ENCODE peak calls at places on chromosomes 11 and 22, in four cellular contexts. One of them, this sample, is unnamed.

GRCh38 chr11:2803186-2804057 is 82.2 kb downstream of the CDKN1C start:
- DNase-seq in A549: no peak
- DNase-seq in K562: no peak
- DNase-seq in HepG2: no peak
- DNase-seq in this sample: peak; percentile 11

GRCh38 chr11:125679397-125679796 is 1.2 kb downstream of the ACRV1 start:
- DNase-seq in HepG2: no peak
- DNase-seq in K562: peak; percentile 29
- DNase-seq in A549: no peak
- DNase-seq in this sample: no peak

GRCh38 chr11:3195251-3196160 is 23.1 kb downstream of the MRGPRG start:
- DNase-seq in A549: no peak
- DNase-seq in K562: peak; percentile 48
- DNase-seq in HepG2: peak; percentile 20
- DNase-seq in this sample: no peak

GRCh38 chr11:36512016-36512415 is 1.9 kb upstream of the TRAF6 start:
- DNase-seq in K562: no peak
- DNase-seq in A549: no peak
- DNase-seq in HepG2: peak; percentile 58
- DNase-seq in this sample: no peak

GRCh38 chr22:42780070-42780540 is 59.4 kb upstream of the A4GALT start:
- DNase-seq in A549: peak; percentile 93
- DNase-seq in K562: peak; percentile 53
- DNase-seq in HepG2: peak; percentile 87
- DNase-seq in this sample: peak; percentile 42

GRCh38 chr22:18048441-18048898 is 24.1 kb upstream of the MICAL3 start:
- DNase-seq in A549: no peak
- DNase-seq in K562: peak; percentile 35
- DNase-seq in HepG2: no peak
- DNase-seq in this sample: no peak

GRCh38 chr11:92424281-92424680 is 199.7 kb downstream of the FAT3 start:
- DNase-seq in K562: no peak
- DNase-seq in HepG2: no peak
- DNase-seq in A549: no peak
- DNase-seq in this sample: no peak

GRCh38 chr11:43035011-43035564 is 276.7 kb upstream of the API5 start:
- DNase-seq in A549: no peak
- DNase-seq in K562: no peak
- DNase-seq in HepG2: no peak
- DNase-seq in this sample: no peak

GRCh38 chr11:19959210-19959609 is 201.1 kb downstream of the DBX1 start:
- DNase-seq in K562: no peak
- DNase-seq in HepG2: no peak
- DNase-seq in A549: no peak
- DNase-seq in this sample: no peak

GRCh38 chr11:16099501-16099900 is 256.8 kb downstream of the SOX6 start:
- DNase-seq in HepG2: no peak
- DNase-seq in K562: no peak
- DNase-seq in A549: no peak
- DNase-seq in this sample: no peak

GRCh38 chr22:21450858-21451331 is 16.3 kb upstream of the TMEM191C start:
- DNase-seq in K562: no peak
- DNase-seq in HepG2: no peak
- DNase-seq in A549: no peak
- DNase-seq in this sample: peak; percentile 10

GRCh38 chr11:128482512-128483191 is 104.7 kb downstream of the ETS1 start:
- DNase-seq in HepG2: no peak
- DNase-seq in A549: no peak
- DNase-seq in K562: no peak
- DNase-seq in this sample: no peak

GRCh38 chr22:32672542-32672941 is 129.0 kb upstream of the TIMP3 start:
- DNase-seq in K562: no peak
- DNase-seq in A549: no peak
- DNase-seq in HepG2: no peak
- DNase-seq in this sample: no peak

GRCh38 chr11:16338397-16338796 is 17.9 kb downstream of the SOX6 start:
- DNase-seq in K562: no peak
- DNase-seq in A549: no peak
- DNase-seq in HepG2: no peak
- DNase-seq in this sample: no peak

GRCh38 chr11:68139395-68139794 is 18.2 kb upstream of the CHKA start:
- DNase-seq in A549: no peak
- DNase-seq in HepG2: no peak
- DNase-seq in K562: no peak
- DNase-seq in this sample: no peak

GRCh38 chr11:64331569-64332371 is 8.2 kb upstream of the CCDC88B start:
- DNase-seq in A549: peak; percentile 92
- DNase-seq in K562: peak; percentile 73
- DNase-seq in HepG2: peak; percentile 69
- DNase-seq in this sample: peak; percentile 65

GRCh38 chr11:1952806-1953482 is 5.8 kb downstream of the MRPL23 start:
- DNase-seq in HepG2: no peak
- DNase-seq in A549: no peak
- DNase-seq in K562: no peak
- DNase-seq in this sample: no peak

GRCh38 chr22:45645526-45646414 is 25.9 kb upstream of the ATXN10 start:
- DNase-seq in A549: peak; percentile 77
- DNase-seq in HepG2: no peak
- DNase-seq in K562: peak; percentile 78
- DNase-seq in this sample: peak; percentile 86

GRCh38 chr11:64101461-64101860 is 64.5 kb downstream of the MACROD1 start:
- DNase-seq in A549: no peak
- DNase-seq in HepG2: no peak
- DNase-seq in K562: no peak
- DNase-seq in this sample: no peak

GRCh38 chr11:47541070-47541469 is 11.9 kb downstream of the CELF1 start:
- DNase-seq in K562: no peak
- DNase-seq in A549: no peak
- DNase-seq in HepG2: no peak
- DNase-seq in this sample: no peak

GRCh38 chr11:19642759-19643158 is 69.9 kb upstream of the NAV2 start:
- DNase-seq in HepG2: no peak
- DNase-seq in K562: no peak
- DNase-seq in A549: no peak
- DNase-seq in this sample: no peak

GRCh38 chr11:77047007-77047927 is 13.1 kb downstream of the B3GNT6 start:
- DNase-seq in A549: peak; percentile 95
- DNase-seq in K562: peak; percentile 54
- DNase-seq in HepG2: peak; percentile 91
- DNase-seq in this sample: peak; percentile 61

GRCh38 chr22:44352378-44353062 is 39.8 kb upstream of the SHISAL1 start:
- DNase-seq in A549: no peak
- DNase-seq in HepG2: no peak
- DNase-seq in K562: no peak
- DNase-seq in this sample: no peak

GRCh38 chr11:88779551-88779950 is 286.2 kb downstream of the GRM5 start:
- DNase-seq in A549: peak; percentile 16
- DNase-seq in HepG2: peak; percentile 0
- DNase-seq in K562: no peak
- DNase-seq in this sample: no peak

GRCh38 chr11:102451693-102452460 is 688 bp downstream of the TMEM123 start:
- DNase-seq in K562: peak; percentile 69
- DNase-seq in HepG2: peak; percentile 96
- DNase-seq in A549: peak; percentile 57
- DNase-seq in this sample: peak; percentile 55

GRCh38 chr22:48702573-48703264 is 1125.0 kb downstream of the BRD1 start:
- DNase-seq in HepG2: peak; percentile 98
- DNase-seq in A549: no peak
- DNase-seq in K562: no peak
- DNase-seq in this sample: no peak

GRCh38 chr11:12889243-12889642 is 119.9 kb upstream of the RASSF10 start:
- DNase-seq in HepG2: no peak
- DNase-seq in A549: no peak
- DNase-seq in K562: no peak
- DNase-seq in this sample: no peak

GRCh38 chr11:6746086-6746618 is 25.6 kb downstream of the OR2AG2 start:
- DNase-seq in HepG2: no peak
- DNase-seq in A549: no peak
- DNase-seq in K562: no peak
- DNase-seq in this sample: no peak

GRCh38 chr11:13114566-13115465 is 105.7 kb downstream of the RASSF10 start:
- DNase-seq in K562: peak; percentile 73
- DNase-seq in A549: peak; percentile 63
- DNase-seq in HepG2: peak; percentile 94
- DNase-seq in this sample: peak; percentile 66

GRCh38 chr11:117876341-117877119 is at the start of gene FXYD6:
- DNase-seq in K562: peak; percentile 60
- DNase-seq in A549: no peak
- DNase-seq in HepG2: no peak
- DNase-seq in this sample: peak; percentile 71

GRCh38 chr11:77206264-77207018 is 78.4 kb downstream of the MYO7A start:
- DNase-seq in K562: no peak
- DNase-seq in A549: no peak
- DNase-seq in HepG2: no peak
- DNase-seq in this sample: no peak

GRCh38 chr22:28074526-28074925 is 155.5 kb upstream of the PITPNB start:
- DNase-seq in HepG2: no peak
- DNase-seq in K562: no peak
- DNase-seq in A549: no peak
- DNase-seq in this sample: no peak

GRCh38 chr22:48639021-48639795 is 1188.5 kb downstream of the BRD1 start:
- DNase-seq in HepG2: no peak
- DNase-seq in K562: no peak
- DNase-seq in A549: no peak
- DNase-seq in this sample: no peak

GRCh38 chr11:17531818-17532131 is 12.4 kb downstream of the USH1C start:
- DNase-seq in A549: no peak
- DNase-seq in K562: no peak
- DNase-seq in HepG2: peak; percentile 33
- DNase-seq in this sample: no peak

GRCh38 chr11:47002366-47002765 is 65.8 kb downstream of the CSTPP1 start:
- DNase-seq in HepG2: no peak
- DNase-seq in A549: no peak
- DNase-seq in K562: no peak
- DNase-seq in this sample: no peak

GRCh38 chr22:45163074-45163416 is 680 bp upstream of the NUP50 start:
- DNase-seq in K562: peak; percentile 22
- DNase-seq in HepG2: no peak
- DNase-seq in A549: peak; percentile 32
- DNase-seq in this sample: no peak

GRCh38 chr11:111259871-111260270 is 14.3 kb downstream of the POU2AF2 start:
- DNase-seq in HepG2: no peak
- DNase-seq in K562: no peak
- DNase-seq in A549: no peak
- DNase-seq in this sample: no peak

GRCh38 chr11:111265421-111265820 is 19.9 kb downstream of the POU2AF2 start:
- DNase-seq in K562: no peak
- DNase-seq in HepG2: no peak
- DNase-seq in A549: no peak
- DNase-seq in this sample: no peak

GRCh38 chr11:111264646-111265045 is 19.1 kb downstream of the POU2AF2 start:
- DNase-seq in HepG2: no peak
- DNase-seq in K562: no peak
- DNase-seq in A549: no peak
- DNase-seq in this sample: no peak

GRCh38 chr11:111260761-111261160 is 15.2 kb downstream of the POU2AF2 start:
- DNase-seq in HepG2: no peak
- DNase-seq in K562: no peak
- DNase-seq in A549: no peak
- DNase-seq in this sample: no peak
- TF ChIP-seq NR3C1 in HepG2: no peak
- TF ChIP-seq NR3C1 in K562: no peak
- TF ChIP-seq NR3C1 in A549: no peak
- TF ChIP-seq NR3C1 in this sample: no peak

GRCh38 chr11:69213315-69213714 is 57.6 kb downstream of the SMIM38 start:
- DNase-seq in HepG2: no peak
- DNase-seq in K562: no peak
- DNase-seq in A549: no peak
- DNase-seq in this sample: no peak
- TF ChIP-seq HMGXB4 in HepG2: no peak
- TF ChIP-seq HMGXB4 in K562: no peak
- TF ChIP-seq HMGXB4 in A549: no peak
- TF ChIP-seq HMGXB4 in this sample: no peak

DNA sequence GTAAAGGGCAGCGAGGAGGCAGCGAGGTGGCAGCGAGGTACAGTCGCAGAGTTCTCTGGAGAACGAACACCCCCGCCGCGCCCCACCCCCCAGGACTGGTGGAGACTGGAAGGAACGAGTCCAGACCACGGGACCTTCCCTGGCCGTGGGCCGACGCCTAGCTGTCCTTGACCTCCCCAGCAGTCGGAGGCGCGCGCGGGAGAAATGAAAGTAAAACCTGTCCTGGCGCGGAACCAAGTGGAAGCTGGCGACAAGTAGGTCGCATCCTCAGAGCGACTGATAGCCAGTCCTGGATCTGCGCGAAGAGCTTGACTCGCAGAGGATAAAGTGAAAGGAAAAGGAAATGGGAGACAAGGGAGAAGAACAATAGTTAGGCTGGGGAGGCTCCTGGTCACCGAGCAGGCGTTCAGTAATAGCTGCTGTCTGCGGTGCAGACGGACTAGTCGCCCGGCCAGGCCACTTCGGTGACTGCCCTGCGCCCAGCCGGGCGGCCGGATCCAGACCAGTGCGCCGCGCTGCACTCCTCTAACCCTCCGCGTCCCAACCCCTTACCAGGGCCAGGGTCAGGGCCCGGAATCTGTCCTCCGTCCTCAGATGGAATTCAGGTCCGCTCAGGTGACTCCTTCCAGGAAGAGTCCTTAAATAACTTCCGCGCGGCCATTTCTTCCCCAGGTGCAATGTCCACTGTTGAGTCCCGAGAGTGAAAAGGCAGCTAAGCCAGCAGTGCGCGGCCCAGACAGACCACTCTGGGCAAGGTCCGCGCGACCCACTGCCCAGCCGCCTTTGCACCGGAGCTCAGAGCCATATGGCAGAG is 1.9 kb upstream of the ADM start:
- DNase-seq in HepG2: peak; percentile 70
- DNase-seq in A549: peak; percentile 67
- DNase-seq in K562: peak; percentile 29
- DNase-seq in this sample: peak; percentile 62
- TF ChIP-seq NR3C1 in HepG2: no peak
- TF ChIP-seq NR3C1 in A549: no peak
- TF ChIP-seq NR3C1 in K562: no peak
- TF ChIP-seq NR3C1 in this sample: peak; percentile 74

DNA sequence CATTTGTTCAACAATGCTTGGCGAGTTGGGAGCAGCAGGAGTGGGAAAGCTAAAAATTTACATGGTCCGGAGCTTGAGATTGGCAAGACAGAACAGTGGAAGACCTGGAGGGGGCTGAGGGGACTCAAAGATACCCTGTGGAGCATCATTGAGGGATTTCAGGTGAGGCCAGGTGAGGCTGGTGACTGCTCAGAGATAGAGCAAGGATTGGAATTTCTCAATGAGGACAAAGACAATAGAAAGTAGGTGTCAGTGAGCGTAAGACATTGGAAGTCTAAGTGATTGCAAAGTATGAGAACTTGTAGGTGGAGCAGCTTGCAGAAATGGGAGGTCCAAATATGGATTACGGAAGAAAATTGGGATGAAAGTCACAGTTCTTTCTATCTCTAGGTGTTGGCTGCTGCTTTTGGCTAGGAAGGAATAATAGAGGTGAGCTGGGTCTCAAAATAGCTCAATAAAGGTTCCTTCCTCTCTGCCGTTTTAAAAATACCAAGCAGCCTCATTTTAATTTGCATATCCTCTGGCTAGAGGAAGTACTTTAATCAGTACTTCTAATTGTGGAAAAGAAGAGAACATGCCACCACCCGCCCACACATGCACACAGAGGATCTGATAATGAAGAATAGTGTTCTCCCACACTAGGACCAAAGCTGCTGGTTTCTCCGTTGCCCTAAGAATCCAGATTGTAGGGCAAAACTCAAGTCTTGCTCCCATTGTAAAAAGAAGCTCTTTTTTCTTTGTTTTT is 41.8 kb upstream of the SORL1-AS1 start:
- DNase-seq in A549: no peak
- DNase-seq in K562: no peak
- DNase-seq in HepG2: no peak
- DNase-seq in this sample: no peak
- TF ChIP-seq HMGXB4 in A549: no peak
- TF ChIP-seq HMGXB4 in K562: no peak
- TF ChIP-seq HMGXB4 in HepG2: no peak
- TF ChIP-seq HMGXB4 in this sample: no peak